ENCODE peak calls at places on chromosome 22, in eight cellular contexts. C is psoas muscle; J is vagina; Y is PC-9; W is HepG2; N is DND-41; I is effector memory CD4-positive, alpha-beta T cell; O is CD8-positive, alpha-beta T cell. V is an unnamed sample.

GRCh38 chr22:28923826-28924732 is 40.7 kb downstream of the ZNRF3 start:
- DNase-seq in C (peak; percentile 78), J (no peak), Y (no peak), W (peak; percentile 98), N (no peak), I (no peak), O (no peak), V (no peak)

GRCh38 chr22:42433754-42434153 is 1.6 kb upstream of the NFAM1 start:
- DNase-seq in C (no peak), J (no peak), Y (no peak), W (no peak), N (no peak), I (no peak), O (no peak), V (no peak)

GRCh38 chr22:17072877-17073276 is 11.9 kb upstream of the IL17RA start:
- DNase-seq in C (no peak), J (no peak), Y (no peak), W (no peak), N (no peak), I (no peak), O (no peak), V (no peak)

GRCh38 chr22:24390576-24390975 is 36.8 kb upstream of the ADORA2A start:
- DNase-seq in C (peak; percentile 70), J (no peak), Y (no peak), W (no peak), N (no peak), I (no peak), O (no peak), V (no peak)

GRCh38 chr22:42700355-42700754 is 20.3 kb downstream of the A4GALT start:
- DNase-seq in C (peak; percentile 35), J (no peak), Y (no peak), W (no peak), N (no peak), I (no peak), O (no peak), V (no peak)

GRCh38 chr22:43320943-43321900 is 21.9 kb downstream of the SCUBE1 start:
- DNase-seq in C (no peak), J (no peak), Y (no peak), W (no peak), N (no peak), I (no peak), O (no peak), V (no peak)

GRCh38 chr22:49228431-49229037 is 599.1 kb downstream of the BRD1 start:
- DNase-seq in C (no peak), J (no peak), Y (no peak), W (no peak), N (no peak), I (no peak), O (no peak), V (no peak)

GRCh38 chr22:41782316-41782715 is 18.2 kb upstream of the CCDC134 start:
- DNase-seq in C (no peak), J (no peak), Y (no peak), W (no peak), N (no peak), I (no peak), O (no peak), V (no peak)

GRCh38 chr22:27985323-27986275 is 66.5 kb upstream of the PITPNB start:
- DNase-seq in C (no peak), J (peak; percentile 67), Y (no peak), W (no peak), N (no peak), I (no peak), O (no peak), V (peak; percentile 14)

GRCh38 chr22:36425977-36426523 is 38.3 kb upstream of the MYH9 start:
- DNase-seq in C (peak; percentile 75), J (no peak), Y (no peak), W (peak; percentile 74), N (no peak), I (no peak), O (no peak), V (no peak)

GRCh38 chr22:23075525-23076216 is 5.4 kb downstream of the GNAZ start:
- DNase-seq in C (peak; percentile 34), J (no peak), Y (no peak), W (peak; percentile 99), N (no peak), I (no peak), O (no peak), V (no peak)

GRCh38 chr22:35357883-35358621 is 22.8 kb upstream of the HMOX1 start:
- DNase-seq in C (no peak), J (no peak), Y (peak; percentile 98), W (no peak), N (no peak), I (no peak), O (no peak), V (no peak)

GRCh38 chr22:26559961-26560575 is 29.9 kb downstream of the TPST2 start:
- DNase-seq in C (peak; percentile 61), J (no peak), Y (no peak), W (no peak), N (no peak), I (no peak), O (no peak), V (no peak)

DNA sequence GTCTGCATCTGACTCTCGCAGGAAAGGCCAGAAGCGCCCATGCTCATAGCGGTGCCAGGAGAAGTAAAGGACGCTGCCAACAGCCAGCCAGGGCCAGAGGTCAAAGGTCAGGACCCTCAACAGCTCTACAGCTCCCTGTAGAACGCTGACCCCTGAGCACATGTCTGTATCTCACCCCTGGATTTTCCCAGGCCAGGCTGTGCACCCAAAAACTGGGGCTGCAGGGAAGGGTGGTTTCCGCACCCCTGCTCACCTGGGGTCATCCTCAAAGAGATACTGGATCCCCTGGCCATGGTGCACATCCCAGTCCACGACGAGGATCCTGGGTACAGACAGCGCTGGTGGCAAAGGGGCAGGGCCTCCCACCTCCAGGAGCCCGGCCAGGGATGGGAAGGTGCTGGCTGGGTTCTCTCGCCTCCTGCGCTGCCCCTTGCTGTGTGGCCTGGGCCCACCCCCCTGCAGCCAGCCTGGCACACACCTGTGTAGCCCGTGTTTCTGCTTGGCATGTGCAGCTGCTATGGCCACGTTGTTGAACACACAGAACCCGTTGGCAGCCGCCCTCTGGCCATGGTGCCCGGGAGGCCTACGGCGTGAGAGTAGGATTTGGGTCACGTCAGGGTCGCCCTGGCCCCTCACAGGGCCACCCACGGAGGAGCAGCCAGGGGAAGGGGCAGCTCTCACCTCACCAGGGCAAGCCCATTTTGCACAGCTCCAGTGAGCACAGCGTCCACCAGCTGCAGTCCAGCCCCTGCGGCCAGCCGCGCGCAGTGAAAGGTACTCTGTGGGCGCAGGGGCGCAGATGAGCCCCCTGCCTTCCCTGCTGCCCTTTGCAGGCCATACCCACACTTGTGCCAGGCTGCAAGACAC is 1.4 kb downstream of the HDAC10 start:
- DNase-seq in C (peak; percentile 54), J (no peak), Y (no peak), W (no peak), N (no peak), I (no peak), O (no peak), V (no peak)
- H3K4me3 ChIP-seq in C (peak overlapping the region; percentile 70), J (peak overlapping the region; percentile 60), Y (peak overlapping the region; percentile 84), W (peak overlapping the region; percentile 84), N (peak overlapping the region; percentile 100), I (no peak overlapping the region), O (peak overlapping the region; percentile 89), V (peak overlapping the region; percentile 71)

GRCh38 chr22:38262051-38262795 is 10.6 kb downstream of the TMEM184B start:
- DNase-seq in C (peak; percentile 79), J (no peak), Y (peak; percentile 54), W (peak; percentile 54), N (peak; percentile 28), I (no peak), O (no peak), V (peak; percentile 19)

GRCh38 chr22:38259370-38259769 is 13.4 kb downstream of the TMEM184B start:
- DNase-seq in C (no peak), J (no peak), Y (no peak), W (no peak), N (no peak), I (no peak), O (no peak), V (no peak)

GRCh38 chr22:38258895-38259294 is 13.9 kb downstream of the TMEM184B start:
- DNase-seq in C (no peak), J (no peak), Y (no peak), W (no peak), N (no peak), I (no peak), O (no peak), V (no peak)

GRCh38 chr22:38261478-38261803 is 11.4 kb downstream of the TMEM184B start:
- DNase-seq in C (no peak), J (no peak), Y (no peak), W (no peak), N (no peak), I (no peak), O (no peak), V (no peak)

DNA sequence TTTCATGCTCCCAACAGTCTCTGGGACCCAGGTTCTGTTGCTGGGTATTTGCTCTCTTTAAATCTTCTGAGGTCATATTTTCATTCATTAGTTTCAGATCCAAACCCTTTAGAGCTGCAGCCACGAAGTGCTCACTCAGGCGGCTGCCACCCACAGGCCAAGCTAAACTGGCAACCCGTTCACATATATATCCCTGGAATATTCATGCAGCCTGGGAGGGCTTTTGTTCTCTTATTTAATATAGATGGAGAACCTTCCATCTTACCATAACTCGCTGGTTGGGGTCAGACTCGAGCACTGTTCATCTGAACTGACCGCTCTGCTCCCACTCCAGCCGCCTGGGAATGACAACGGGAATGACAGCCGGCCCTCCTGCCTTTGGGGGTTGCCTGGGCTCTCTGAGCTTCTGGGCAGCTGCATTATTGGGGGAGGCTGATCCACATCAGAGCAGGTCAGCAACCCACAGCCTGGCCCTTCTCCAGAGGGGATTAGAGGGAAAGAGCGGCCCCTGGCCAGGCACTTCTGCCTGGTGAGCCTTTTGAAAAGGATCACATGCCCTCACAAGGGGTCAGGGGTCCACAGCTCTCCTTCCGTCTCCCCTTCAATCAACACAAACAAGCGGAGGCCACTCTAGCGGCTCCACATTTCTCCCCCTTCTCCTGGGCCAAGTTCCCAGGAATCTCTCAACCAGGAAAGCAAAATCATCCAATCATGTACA is 11.9 kb downstream of the TMEM184B start:
- DNase-seq in C (no peak), J (no peak), Y (no peak), W (peak; percentile 61), N (no peak), I (no peak), O (no peak), V (no peak)
- H3K27ac ChIP-seq in C (peak overlapping the region; percentile 57), J (peak overlapping the region; percentile 70), Y (no peak overlapping the region), W (peak overlapping the region; percentile 73), N (no peak overlapping the region), I (peak overlapping the region; percentile 42), O (no peak overlapping the region), V (no peak overlapping the region)

DNA sequence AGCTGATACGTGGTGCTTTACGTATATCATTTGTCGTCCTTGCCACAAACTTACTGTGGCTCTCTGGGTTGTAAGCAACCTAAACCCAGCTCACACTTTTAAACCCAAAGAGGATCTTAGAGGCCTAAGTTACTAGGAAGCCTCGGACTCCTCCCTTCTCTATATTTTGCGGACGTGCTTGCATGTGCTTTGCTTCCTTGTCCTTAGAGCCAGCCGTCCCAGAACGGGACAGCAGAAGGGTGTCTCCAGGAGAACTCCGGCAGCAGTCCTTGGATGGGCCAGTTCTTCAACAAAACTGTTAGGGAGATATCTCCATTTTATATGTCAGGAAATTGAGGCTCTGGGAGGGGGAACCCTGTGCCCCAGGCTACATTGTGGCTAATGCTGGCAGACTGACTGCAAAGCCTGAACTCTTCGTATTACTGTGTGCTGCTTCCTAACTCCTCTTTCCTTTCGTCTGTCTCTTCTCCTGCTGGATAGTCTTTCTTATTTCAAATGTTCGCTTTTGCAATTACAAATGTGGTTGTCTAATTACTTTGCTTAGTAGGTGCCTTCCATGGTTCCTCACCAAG is 33.8 kb downstream of the TNRC6B start:
- DNase-seq in C (no peak), J (no peak), Y (no peak), W (no peak), N (no peak), I (no peak), O (no peak), V (no peak)
- H3K4me3 ChIP-seq in C (no peak overlapping the region), J (no peak overlapping the region), Y (no peak overlapping the region), W (no peak overlapping the region), N (no peak overlapping the region), I (no peak overlapping the region), O (no peak overlapping the region), V (no peak overlapping the region)

GRCh38 chr22:31661851-31662667 is at the start of gene PISD:
- DNase-seq in C (peak; percentile 97), J (peak; percentile 98), Y (peak; percentile 99), W (peak; percentile 92), N (peak; percentile 93), I (peak; percentile 94), O (peak; percentile 96), V (peak; percentile 97)
- H3K27ac ChIP-seq in C (peak within 1 kb of the TSS; percentile 83), J (peak within 1 kb of the TSS; percentile 75), Y (peak within 1 kb of the TSS; percentile 98), W (peak within 1 kb of the TSS; percentile 83), N (peak within 1 kb of the TSS; percentile 63), I (peak within 1 kb of the TSS; percentile 73), O (peak within 1 kb of the TSS; percentile 79), V (peak within 1 kb of the TSS; percentile 78)

V was measured in naive thymus-derived CD4-positive, alpha-beta T cell.